ENCODE peak calls at places on chromosome 19, in eight cellular contexts. J is thoracic aorta, Q is aorta, E is epithelial cell of prostate, B is stomach, N is psoas muscle, T is GM12878, L is AG04450. P is an unnamed sample.
A peak's percentile ranks its signal among the peaks of the same experiment; 100 is the strongest.

GRCh38 chr19:12834418-12834943 is at the start of gene RTBDN:
- DNase-seq in N (no peak), T (no peak), Q (no peak), J (no peak), L (no peak), B (no peak), E (no peak), P (no peak)

GRCh38 chr19:12052571-12053169 is at the start of gene ZNF878:
- DNase-seq in E (no peak), L (peak; percentile 67), N (peak; percentile 85), J (peak; percentile 70), T (peak; percentile 67), B (peak; percentile 95), Q (peak; percentile 94), P (peak; percentile 94)

GRCh38 chr19:3683866-3684816 is 16.1 kb downstream of the PIP5K1C start:
- DNase-seq in E (no peak), N (no peak), B (no peak), L (no peak), J (no peak), Q (no peak), T (no peak), P (no peak)

GRCh38 chr19:16470541-16470910 is 1.2 kb downstream of the EPS15L1 start:
- DNase-seq in E (no peak), T (no peak), L (no peak), J (no peak), N (no peak), Q (no peak), B (no peak), P (no peak)

GRCh38 chr19:4014541-4015491 is 7.3 kb downstream of the PIAS4 start:
- DNase-seq in E (no peak), N (peak; percentile 55), B (peak; percentile 55), T (no peak), L (no peak), Q (no peak), J (no peak), P (peak; percentile 86)

GRCh38 chr19:6674868-6675305 is 4.9 kb upstream of the TNFSF14 start:
- DNase-seq in Q (peak; percentile 84), L (no peak), B (peak; percentile 59), T (peak; percentile 87), N (peak; percentile 49), J (no peak), E (no peak), P (peak; percentile 54)

GRCh38 chr19:15180451-15181390 is 20.1 kb downstream of the NOTCH3 start:
- DNase-seq in J (no peak), B (peak; percentile 70), Q (peak; percentile 53), L (no peak), T (no peak), E (no peak), N (no peak), P (peak; percentile 74)

GRCh38 chr19:8324186-8325050 is 3.1 kb downstream of the RPS28 start:
- DNase-seq in N (no peak), L (no peak), B (no peak), E (no peak), J (no peak), T (no peak), Q (peak; percentile 45), P (no peak)

GRCh38 chr19:30651066-30651465 is 278.9 kb downstream of the ZNF536 start:
- DNase-seq in Q (no peak), B (no peak), N (no peak), E (no peak), J (no peak), L (no peak), T (no peak), P (peak; percentile 87)

GRCh38 chr19:18437481-18438330 is at the start of gene ISYNA1:
- DNase-seq in Q (peak; percentile 79), N (peak; percentile 62), L (no peak), E (no peak), T (no peak), J (no peak), B (peak; percentile 62), P (no peak)

GRCh38 chr19:19817357-19817756 is 4.2 kb downstream of the ZNF506 start:
- DNase-seq in J (no peak), N (no peak), Q (no peak), L (no peak), B (no peak), T (no peak), E (no peak), P (no peak)

GRCh38 chr19:48196933-48197665 is 26.6 kb downstream of the ZSWIM9 start:
- DNase-seq in Q (no peak), E (no peak), J (no peak), T (no peak), N (no peak), B (no peak), L (no peak), P (no peak)

GRCh38 chr19:49453757-49454248 is 778 bp downstream of the ALDH16A1 start:
- DNase-seq in E (no peak), J (no peak), N (no peak), B (no peak), L (no peak), Q (no peak), T (no peak), P (no peak)

GRCh38 chr19:10286803-10287737 is at the start of gene ICAM4:
- DNase-seq in B (peak; percentile 81), Q (peak; percentile 81), T (no peak), E (no peak), J (no peak), L (no peak), N (peak; percentile 60), P (no peak)
- H3K27ac ChIP-seq in B (no peak within 1 kb of the TSS), Q (no peak within 1 kb of the TSS), T (peak within 1 kb of the TSS; percentile 10), E (peak within 1 kb of the TSS; percentile 57), J (no peak within 1 kb of the TSS), L (peak within 1 kb of the TSS; percentile 21), N (peak within 1 kb of the TSS; percentile 4), P (no peak within 1 kb of the TSS)

DNA sequence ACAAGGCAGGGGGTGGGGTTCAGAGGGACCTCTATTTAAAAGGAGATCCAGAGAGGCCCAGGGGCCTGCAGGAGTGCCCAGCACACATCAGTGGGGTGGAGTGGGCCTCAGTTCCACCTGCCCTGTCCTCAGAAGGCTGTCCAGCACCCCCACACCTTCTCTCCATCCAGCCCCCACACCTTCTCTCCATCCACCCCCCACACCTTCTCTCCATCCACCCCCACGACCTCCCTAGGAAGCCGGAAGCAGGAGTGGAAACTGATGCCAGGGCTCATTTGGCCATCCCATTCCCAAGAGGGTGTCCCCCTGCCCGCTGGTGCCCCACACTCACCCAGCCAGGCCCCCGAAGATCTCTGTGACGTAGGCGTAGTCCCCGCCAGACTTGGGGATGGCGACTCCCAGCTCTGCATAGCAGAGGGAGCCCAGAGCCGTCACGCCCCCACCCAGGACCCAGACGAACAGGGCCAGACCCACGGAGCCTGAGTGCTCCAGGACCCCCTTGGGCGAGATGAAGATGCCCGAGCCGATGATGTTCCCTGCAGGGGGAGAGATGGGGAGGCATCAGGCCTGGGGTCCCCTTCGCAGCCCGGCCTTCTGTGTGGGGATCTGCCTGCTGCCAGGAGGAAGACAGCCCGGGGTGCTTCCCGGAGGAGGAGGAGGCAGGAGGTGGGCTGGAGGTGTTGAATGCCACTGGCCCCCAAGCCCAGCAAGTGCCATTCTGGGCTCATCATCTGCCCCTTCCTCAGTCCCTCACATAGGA is 10.0 kb downstream of the SLC7A10 start:
- DNase-seq in E (no peak), Q (no peak), T (no peak), B (no peak), N (no peak), J (no peak), L (no peak), P (no peak)
- H3K27ac ChIP-seq in E (no peak overlapping the region), Q (no peak overlapping the region), T (no peak overlapping the region), B (no peak overlapping the region), N (no peak overlapping the region), J (no peak overlapping the region), L (no peak overlapping the region), P (no peak overlapping the region)

DNA sequence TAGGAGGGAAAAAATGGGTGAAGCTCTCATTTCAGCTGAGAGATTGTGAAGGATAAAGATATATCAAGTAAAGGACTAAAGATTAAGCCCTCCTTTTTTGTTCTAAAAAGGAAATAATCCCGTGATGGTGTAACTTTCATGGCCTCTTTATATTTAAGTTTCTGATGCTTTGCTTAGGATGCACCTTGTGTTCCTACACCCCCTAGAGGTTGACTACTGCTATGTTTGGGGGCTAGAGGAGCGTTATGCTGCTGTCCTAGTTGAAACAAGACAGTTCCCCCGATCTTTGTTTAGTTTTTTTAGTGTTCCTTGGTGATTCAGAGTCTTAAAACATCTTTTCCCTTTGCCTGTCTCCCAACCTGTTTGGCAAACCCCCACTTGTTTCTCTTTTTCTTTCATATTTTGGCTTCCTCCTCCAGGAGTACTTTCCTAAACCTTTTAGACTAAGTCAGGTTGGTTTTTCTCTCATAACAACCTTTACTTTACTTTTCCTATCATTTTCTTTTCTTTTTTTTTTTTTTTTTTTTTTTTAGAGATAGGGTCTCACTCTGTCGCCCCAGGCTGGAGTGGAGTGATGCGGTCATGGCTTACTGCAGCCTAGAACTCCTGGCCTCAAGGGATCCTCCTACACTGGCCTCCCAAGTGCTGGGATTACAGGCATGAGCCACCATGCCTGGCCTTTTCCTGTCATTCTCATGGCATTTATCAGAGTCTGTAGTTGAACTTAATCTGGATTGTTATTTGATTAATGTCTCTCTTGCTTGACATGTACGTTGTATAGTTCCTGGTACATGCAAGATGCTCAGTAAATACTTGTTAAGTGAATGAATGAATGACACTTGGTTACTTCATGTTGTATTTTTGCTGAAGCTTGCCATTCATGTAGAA is 2.8 kb downstream of the UBA2 start:
- DNase-seq in L (no peak), Q (no peak), T (no peak), N (no peak), E (no peak), B (no peak), J (no peak), P (no peak)
- H3K27ac ChIP-seq in L (peak overlapping the region; percentile 75), Q (peak overlapping the region; percentile 74), T (no peak overlapping the region), N (peak overlapping the region; percentile 99), E (no peak overlapping the region), B (no peak overlapping the region), J (peak overlapping the region; percentile 98), P (no peak overlapping the region)

GRCh38 chr19:45211751-45212381 is 33.3 kb downstream of the BLOC1S3 start:
- DNase-seq in J (no peak), E (no peak), N (peak; percentile 35), B (peak; percentile 94), L (no peak), Q (no peak), T (no peak), P (peak; percentile 80)
- H3K27ac ChIP-seq in J (no peak overlapping the region), E (no peak overlapping the region), N (peak overlapping the region; percentile 41), B (no peak overlapping the region), L (no peak overlapping the region), Q (no peak overlapping the region), T (no peak overlapping the region), P (peak overlapping the region; percentile 5)

P was measured in pancreas.